ENCODE peak calls at places on chromosomes 5 and 9, in ten cellular contexts. T is uterus; I is kidney; W is GM23338; A is heart right ventricle; Y is CD8-positive, alpha-beta memory T cell; X is aorta; H is tibial nerve; R is cardiac muscle cell; E is naive thymus-derived CD4-positive, alpha-beta T cell. M is an unnamed sample.

GRCh38 chr5:81517462-81517861 is 123.5 kb upstream of the ACOT12 start:
- DNase-seq in A (no peak), H (no peak), T (no peak), W (no peak), E (no peak), R (no peak), X (no peak), I (no peak), Y (no peak), M (no peak)

GRCh38 chr5:117738571-117738970 is 1163.9 kb upstream of the SEMA6A start:
- DNase-seq in H (no peak), T (no peak), X (no peak), A (no peak), W (no peak), I (no peak), E (no peak), R (no peak), Y (no peak), M (no peak)

GRCh38 chr9:119418721-119419120 is 49.5 kb upstream of the BRINP1 start:
- DNase-seq in X (no peak), A (no peak), R (no peak), H (no peak), W (no peak), E (no peak), I (no peak), Y (no peak), T (no peak), M (no peak)

GRCh38 chr5:124754206-124754927 is 7.9 kb upstream of the ZNF608 start:
- DNase-seq in Y (no peak), W (no peak), A (no peak), E (no peak), I (no peak), X (no peak), H (no peak), T (no peak), R (no peak), M (no peak)

GRCh38 chr5:142428773-142429473 is 104.1 kb upstream of the SPRY4 start:
- DNase-seq in E (no peak), T (no peak), I (no peak), A (no peak), W (no peak), Y (no peak), H (no peak), R (no peak), X (no peak), M (no peak)

GRCh38 chr9:107363511-107364182 is 80.6 kb downstream of the RAD23B start:
- DNase-seq in A (no peak), W (peak), T (no peak), E (no peak), I (no peak), X (no peak), Y (no peak), R (peak), H (no peak), M (no peak)

GRCh38 chr5:93584531-93585053 is 1.6 kb downstream of the NR2F1 start:
- DNase-seq in W (peak), E (no peak), A (no peak), Y (no peak), I (peak), X (no peak), H (no peak), T (no peak), R (no peak), M (no peak)

GRCh38 chr5:15215056-15215455 is 284.9 kb upstream of the FBXL7 start:
- DNase-seq in R (no peak), X (no peak), W (no peak), T (no peak), Y (no peak), I (no peak), A (peak), H (no peak), E (no peak), M (no peak)

GRCh38 chr9:19104528-19105282 is 2.0 kb upstream of the HAUS6 start:
- DNase-seq in R (no peak), I (no peak), T (peak), E (no peak), H (no peak), A (no peak), Y (no peak), W (no peak), X (no peak), M (no peak)

GRCh38 chr5:136143312-136143711 is 10.7 kb downstream of the SMAD5 start:
- DNase-seq in W (no peak), E (no peak), X (no peak), T (no peak), Y (no peak), I (no peak), A (no peak), R (no peak), H (no peak), M (no peak)

GRCh38 chr5:57193757-57194413 is 20.0 kb downstream of the GPBP1 start:
- DNase-seq in X (no peak), E (no peak), R (no peak), I (no peak), A (no peak), Y (peak), T (no peak), W (no peak), H (no peak), M (no peak)

GRCh38 chr9:114631166-114631565 is 20.1 kb downstream of the TMEM268 start:
- DNase-seq in X (no peak), R (no peak), T (no peak), W (no peak), H (no peak), Y (no peak), E (no peak), I (no peak), A (no peak), M (no peak)

GRCh38 chr5:111225926-111226325 is 1.7 kb downstream of the CAMK4 start:
- DNase-seq in Y (no peak), H (no peak), I (no peak), T (no peak), W (no peak), A (no peak), X (no peak), E (peak), R (no peak), M (no peak)

GRCh38 chr9:78462616-78463015 is 165.7 kb downstream of the PSAT1 start:
- DNase-seq in E (no peak), Y (no peak), W (no peak), H (no peak), R (no peak), A (no peak), T (no peak), X (no peak), I (no peak), M (no peak)

DNA sequence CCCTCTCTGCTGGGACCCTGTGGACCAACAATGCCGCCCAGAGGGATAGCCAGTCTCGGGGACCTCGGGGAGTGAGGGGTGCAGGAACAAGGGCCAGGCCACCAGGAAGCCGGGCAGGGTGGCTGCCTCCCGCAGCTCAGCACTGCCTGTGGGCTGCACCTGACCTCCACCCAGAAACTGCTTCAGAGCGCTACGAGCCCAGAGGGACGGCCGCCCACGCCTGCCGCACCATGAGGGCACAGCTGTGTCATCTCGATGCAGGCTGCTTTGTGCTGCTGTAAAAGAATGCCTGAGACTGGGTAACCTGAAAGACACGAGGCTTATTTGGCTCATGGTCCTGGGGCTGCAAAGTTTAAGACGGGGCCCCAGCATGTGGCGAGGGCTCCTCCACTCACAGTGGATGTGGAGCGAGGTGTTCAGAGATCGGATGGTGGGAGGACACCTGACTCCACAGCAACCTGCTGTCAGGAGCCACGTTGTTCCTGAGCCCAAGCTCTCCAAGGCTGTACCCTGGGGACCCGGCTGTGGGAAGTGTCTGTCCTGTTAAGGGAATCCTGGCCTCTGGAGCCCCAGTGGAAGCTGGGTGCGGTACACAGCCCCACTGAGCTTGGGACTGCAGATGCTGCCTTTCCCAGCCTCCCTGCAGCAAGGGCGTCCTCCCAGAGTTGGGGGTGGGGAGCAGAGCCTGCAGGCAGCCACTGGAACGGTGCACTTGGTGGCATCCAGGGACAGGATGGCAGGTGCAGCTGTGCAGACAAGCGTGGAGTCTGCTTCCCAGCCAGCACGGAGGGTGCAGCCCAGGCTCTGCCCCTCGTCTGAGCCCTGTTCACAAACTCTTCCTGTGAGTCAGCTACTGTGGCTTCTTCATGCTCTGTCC is 11.8 kb upstream of the ZDHHC11 start:
- DNase-seq in Y (no peak), R (no peak), W (no peak), I (no peak), H (no peak), E (no peak), T (no peak), A (peak), X (no peak), M (no peak)
- H3K27ac ChIP-seq in Y (no peak), R (no peak), W (peak), I (no peak), H (no peak), E (no peak), T (no peak), A (no peak), X (no peak), M (no peak)

GRCh38 chr9:127123239-127123935 is 952 bp upstream of the ANGPTL2 start:
- DNase-seq in I (no peak), A (no peak), X (no peak), T (peak), Y (no peak), H (peak), W (peak), R (no peak), E (no peak), M (no peak)
- H3K4me3 ChIP-seq in I (no peak), A (peak), X (no peak), T (peak), Y (no peak), H (peak), W (peak), R (peak), E (no peak), M (peak)

GRCh38 chr9:112312139-112312538 is 21.3 kb downstream of the PTBP3 start:
- DNase-seq in W (no peak), T (no peak), R (no peak), H (no peak), E (no peak), X (no peak), Y (no peak), A (no peak), I (no peak), M (no peak)

GRCh38 chr9:112311497-112311896 is 21.9 kb downstream of the PTBP3 start:
- DNase-seq in W (no peak), H (no peak), I (no peak), E (no peak), T (no peak), R (no peak), X (no peak), Y (no peak), A (no peak), M (no peak)

GRCh38 chr9:112310826-112311225 is 22.6 kb downstream of the PTBP3 start:
- DNase-seq in W (peak), E (no peak), T (no peak), R (no peak), I (no peak), A (no peak), Y (no peak), H (no peak), X (no peak), M (no peak)

GRCh38 chr9:112315905-112316304 is 17.5 kb downstream of the PTBP3 start:
- DNase-seq in I (no peak), E (no peak), A (no peak), X (no peak), H (no peak), Y (no peak), T (no peak), R (no peak), W (no peak), M (no peak)
- H3K27ac ChIP-seq in I (no peak), E (no peak), A (no peak), X (no peak), H (no peak), Y (peak), T (no peak), R (peak), W (peak), M (no peak)

GRCh38 chr9:3758816-3759576 is 233.2 kb upstream of the RFX3 start:
- DNase-seq in R (no peak), X (no peak), W (no peak), T (no peak), E (no peak), I (no peak), A (no peak), Y (no peak), H (no peak), M (no peak)

GRCh38 chr9:3760031-3760430 is 234.2 kb upstream of the RFX3 start:
- DNase-seq in R (no peak), I (no peak), A (no peak), Y (no peak), H (no peak), E (no peak), W (peak), X (no peak), T (no peak), M (no peak)

GRCh38 chr9:3762076-3762475 is 236.3 kb upstream of the RFX3 start:
- DNase-seq in X (no peak), I (no peak), Y (no peak), H (no peak), T (no peak), R (no peak), W (no peak), A (no peak), E (no peak), M (no peak)
- H3K4me3 ChIP-seq in X (no peak), I (no peak), Y (no peak), H (no peak), T (no peak), R (no peak), W (no peak), A (no peak), E (no peak), M (no peak)

GRCh38 chr9:123269316-123269715 is 930 bp upstream of the STRBP start:
- DNase-seq in I (no peak), H (no peak), W (no peak), T (no peak), A (no peak), X (no peak), R (no peak), Y (no peak), E (no peak), M (no peak)
- H3K27ac ChIP-seq in I (no peak), H (peak), W (no peak), T (no peak), A (no peak), X (no peak), R (no peak), Y (peak), E (peak), M (no peak)

M was measured in SJSA1.